ENCODE peak calls at places on chromosomes 1 and 21, in eight cellular contexts. O is CD4-positive, alpha-beta T cell; V is stomach; F is KBM-7; B is NCI-H2081; Y is testis; T is MCF 10A; X is stimulated activated CD4-positive, alpha-beta T cell treated with anti-CD3 and anti-CD28 coated beads, Interleukin-4, amount 100 ng/mL, for 48 hours. A is an unnamed sample.

GRCh38 chr1:71053758-71054157 is 6.1 kb upstream of the PTGER3 start:
- DNase-seq in T (peak), Y (no peak), F (no peak), O (no peak), B (no peak), V (no peak), X (no peak), A (no peak)

GRCh38 chr1:36612881-36613280 is 130.2 kb upstream of the CSF3R start:
- DNase-seq in F (no peak), B (no peak), X (no peak), V (no peak), T (no peak), Y (peak), O (no peak), A (no peak)

GRCh38 chr21:33300701-33301631 is 23.8 kb upstream of the IFNAR1 start:
- DNase-seq in X (no peak), Y (no peak), F (peak), O (no peak), V (no peak), T (no peak), B (peak), A (no peak)

GRCh38 chr1:46793126-46793525 is 5.7 kb upstream of the CYP4B1 start:
- DNase-seq in V (no peak), B (no peak), T (no peak), Y (no peak), F (no peak), X (no peak), O (no peak), A (no peak)

GRCh38 chr1:50852889-50853288 is 107.2 kb downstream of the FAF1 start:
- DNase-seq in T (no peak), O (no peak), V (no peak), Y (no peak), B (peak), X (no peak), F (no peak), A (no peak)

GRCh38 chr1:50427818-50428779 is 4.9 kb upstream of the DMRTA2 start:
- DNase-seq in O (no peak), T (no peak), X (no peak), F (peak), B (no peak), Y (no peak), V (no peak), A (no peak)

GRCh38 chr1:180548686-180549326 is 10.0 kb upstream of the OVAAL start:
- DNase-seq in Y (no peak), T (no peak), V (no peak), X (no peak), F (no peak), B (peak), O (no peak), A (no peak)

GRCh38 chr1:200795151-200795550 is 56.5 kb downstream of the CAMSAP2 start:
- DNase-seq in T (peak), Y (no peak), B (no peak), X (no peak), V (no peak), O (no peak), F (no peak), A (no peak)

GRCh38 chr1:223363057-223363855 is 720 bp downstream of the SUSD4 start:
- DNase-seq in O (no peak), Y (peak), B (peak), T (no peak), F (no peak), X (no peak), V (no peak), A (no peak)

GRCh38 chr1:182211364-182211763 is 149.9 kb upstream of the ZNF648 start:
- DNase-seq in O (no peak), T (no peak), V (no peak), X (no peak), F (no peak), Y (no peak), B (no peak), A (no peak)

A was measured in GM12892.